ENCODE peak calls at places on chromosomes 3 and 15, in eight cellular contexts. One of them, this sample, is unnamed.

GRCh38 chr3:75192065-75192658 is 472.0 kb upstream of the FRG2C start:
- ATAC-seq in K562: peak
- ATAC-seq in HCT116: no peak
- ATAC-seq in GM12878: peak
- ATAC-seq in upper lobe of left lung: no peak
- ATAC-seq in GM23338: peak
- ATAC-seq in HepG2: peak
- ATAC-seq in Panc1: no peak
- ATAC-seq in this sample: no peak

GRCh38 chr15:70867911-70868467 is 14.0 kb upstream of the LARP6 start:
- ATAC-seq in K562: no peak
- ATAC-seq in Panc1: no peak
- ATAC-seq in HCT116: no peak
- ATAC-seq in GM12878: no peak
- ATAC-seq in GM23338: no peak
- ATAC-seq in HepG2: no peak
- ATAC-seq in upper lobe of left lung: peak
- ATAC-seq in this sample: peak

GRCh38 chr15:69663982-69664381 is 211.4 kb downstream of the RPLP1 start:
- ATAC-seq in upper lobe of left lung: no peak
- ATAC-seq in HepG2: no peak
- ATAC-seq in K562: no peak
- ATAC-seq in GM23338: no peak
- ATAC-seq in GM12878: no peak
- ATAC-seq in HCT116: no peak
- ATAC-seq in Panc1: no peak
- ATAC-seq in this sample: no peak

GRCh38 chr3:156580986-156581385 is 26.1 kb upstream of the SSR3 start:
- ATAC-seq in Panc1: no peak
- ATAC-seq in upper lobe of left lung: no peak
- ATAC-seq in HepG2: no peak
- ATAC-seq in GM12878: no peak
- ATAC-seq in K562: no peak
- ATAC-seq in HCT116: no peak
- ATAC-seq in GM23338: no peak
- ATAC-seq in this sample: no peak

GRCh38 chr3:178875157-178875556 is 196.5 kb downstream of the ZMAT3 start:
- ATAC-seq in upper lobe of left lung: no peak
- ATAC-seq in GM12878: no peak
- ATAC-seq in Panc1: no peak
- ATAC-seq in K562: no peak
- ATAC-seq in GM23338: no peak
- ATAC-seq in HCT116: no peak
- ATAC-seq in HepG2: no peak
- ATAC-seq in this sample: no peak

GRCh38 chr15:57604502-57604901 is 12.8 kb downstream of the MYZAP start:
- ATAC-seq in Panc1: no peak
- ATAC-seq in upper lobe of left lung: no peak
- ATAC-seq in GM23338: peak
- ATAC-seq in HepG2: no peak
- ATAC-seq in K562: no peak
- ATAC-seq in HCT116: no peak
- ATAC-seq in GM12878: no peak
- ATAC-seq in this sample: no peak

GRCh38 chr3:38099518-38099917 is 37.4 kb downstream of the ACAA1 start:
- ATAC-seq in GM12878: no peak
- ATAC-seq in HCT116: no peak
- ATAC-seq in GM23338: peak
- ATAC-seq in K562: no peak
- ATAC-seq in Panc1: no peak
- ATAC-seq in upper lobe of left lung: no peak
- ATAC-seq in HepG2: no peak
- ATAC-seq in this sample: no peak

GRCh38 chr3:17373304-17373703 is 369.1 kb downstream of the TBC1D5 start:
- ATAC-seq in upper lobe of left lung: no peak
- ATAC-seq in GM23338: no peak
- ATAC-seq in K562: no peak
- ATAC-seq in GM12878: no peak
- ATAC-seq in Panc1: no peak
- ATAC-seq in HepG2: no peak
- ATAC-seq in HCT116: no peak
- ATAC-seq in this sample: no peak

GRCh38 chr15:100596792-100597191 is 5.2 kb downstream of the LINS1 start:
- ATAC-seq in GM23338: no peak
- ATAC-seq in K562: peak
- ATAC-seq in GM12878: peak
- ATAC-seq in HepG2: no peak
- ATAC-seq in upper lobe of left lung: peak
- ATAC-seq in Panc1: no peak
- ATAC-seq in HCT116: no peak
- ATAC-seq in this sample: no peak

GRCh38 chr15:74179983-74180688 is 6.6 kb downstream of the ISLR start:
- ATAC-seq in upper lobe of left lung: peak
- ATAC-seq in K562: no peak
- ATAC-seq in HCT116: no peak
- ATAC-seq in GM12878: no peak
- ATAC-seq in GM23338: no peak
- ATAC-seq in HepG2: no peak
- ATAC-seq in Panc1: no peak
- ATAC-seq in this sample: peak

GRCh38 chr3:13325892-13326443 is 94.2 kb downstream of the NUP210 start:
- ATAC-seq in Panc1: no peak
- ATAC-seq in K562: no peak
- ATAC-seq in GM12878: no peak
- ATAC-seq in upper lobe of left lung: no peak
- ATAC-seq in GM23338: no peak
- ATAC-seq in HepG2: no peak
- ATAC-seq in HCT116: no peak
- ATAC-seq in this sample: no peak

GRCh38 chr3:105613120-105613519 is 246.4 kb downstream of the ALCAM start:
- ATAC-seq in GM23338: peak
- ATAC-seq in upper lobe of left lung: peak
- ATAC-seq in K562: no peak
- ATAC-seq in HCT116: no peak
- ATAC-seq in HepG2: no peak
- ATAC-seq in GM12878: no peak
- ATAC-seq in Panc1: no peak
- ATAC-seq in this sample: no peak

GRCh38 chr3:51669241-51670052 is 1.6 kb upstream of the TEX264 start:
- ATAC-seq in GM23338: peak
- ATAC-seq in GM12878: peak
- ATAC-seq in upper lobe of left lung: peak
- ATAC-seq in HCT116: peak
- ATAC-seq in K562: peak
- ATAC-seq in Panc1: peak
- ATAC-seq in HepG2: peak
- ATAC-seq in this sample: peak

GRCh38 chr3:102163818-102164154 is 271.0 kb upstream of the ZPLD1 start:
- ATAC-seq in GM23338: no peak
- ATAC-seq in K562: no peak
- ATAC-seq in HCT116: no peak
- ATAC-seq in HepG2: no peak
- ATAC-seq in Panc1: no peak
- ATAC-seq in GM12878: no peak
- ATAC-seq in upper lobe of left lung: no peak
- ATAC-seq in this sample: no peak

GRCh38 chr15:96409231-96410138 is 79.0 kb downstream of the NR2F2 start:
- ATAC-seq in GM12878: no peak
- ATAC-seq in Panc1: peak
- ATAC-seq in K562: peak
- ATAC-seq in HepG2: peak
- ATAC-seq in upper lobe of left lung: peak
- ATAC-seq in HCT116: no peak
- ATAC-seq in GM23338: peak
- ATAC-seq in this sample: peak

GRCh38 chr3:101796076-101796475 is 17.1 kb downstream of the NXPE3 start:
- ATAC-seq in K562: no peak
- ATAC-seq in upper lobe of left lung: no peak
- ATAC-seq in HCT116: no peak
- ATAC-seq in Panc1: no peak
- ATAC-seq in GM23338: no peak
- ATAC-seq in HepG2: no peak
- ATAC-seq in GM12878: no peak
- ATAC-seq in this sample: no peak

GRCh38 chr3:146747928-146748327 is 142.8 kb upstream of the PLSCR5 start:
- ATAC-seq in HCT116: peak
- ATAC-seq in Panc1: peak
- ATAC-seq in K562: no peak
- ATAC-seq in GM12878: no peak
- ATAC-seq in upper lobe of left lung: no peak
- ATAC-seq in GM23338: peak
- ATAC-seq in HepG2: no peak
- ATAC-seq in this sample: no peak

GRCh38 chr15:73051402-73051810 is 857 bp upstream of the NEO1 start:
- ATAC-seq in K562: peak
- ATAC-seq in Panc1: peak
- ATAC-seq in upper lobe of left lung: peak
- ATAC-seq in GM12878: no peak
- ATAC-seq in GM23338: peak
- ATAC-seq in HepG2: peak
- ATAC-seq in HCT116: peak
- ATAC-seq in this sample: peak

GRCh38 chr15:77060560-77060959 is 10.3 kb downstream of the TSPAN3 start:
- ATAC-seq in Panc1: no peak
- ATAC-seq in K562: no peak
- ATAC-seq in GM23338: no peak
- ATAC-seq in HCT116: no peak
- ATAC-seq in GM12878: no peak
- ATAC-seq in upper lobe of left lung: peak
- ATAC-seq in HepG2: no peak
- ATAC-seq in this sample: peak

GRCh38 chr15:71042356-71042922 is 72.8 kb upstream of the THSD4 start:
- ATAC-seq in GM23338: no peak
- ATAC-seq in HCT116: no peak
- ATAC-seq in GM12878: no peak
- ATAC-seq in HepG2: no peak
- ATAC-seq in Panc1: no peak
- ATAC-seq in K562: no peak
- ATAC-seq in upper lobe of left lung: no peak
- ATAC-seq in this sample: no peak

GRCh38 chr3:134348524-134348923 is 25.7 kb downstream of the AMOTL2 start:
- ATAC-seq in HCT116: peak
- ATAC-seq in upper lobe of left lung: peak
- ATAC-seq in GM23338: no peak
- ATAC-seq in Panc1: peak
- ATAC-seq in HepG2: no peak
- ATAC-seq in K562: no peak
- ATAC-seq in GM12878: no peak
- ATAC-seq in this sample: no peak

GRCh38 chr3:55951371-55951770 is 464.3 kb upstream of the WNT5A start:
- ATAC-seq in GM23338: no peak
- ATAC-seq in upper lobe of left lung: no peak
- ATAC-seq in K562: no peak
- ATAC-seq in HCT116: no peak
- ATAC-seq in Panc1: no peak
- ATAC-seq in GM12878: no peak
- ATAC-seq in HepG2: no peak
- ATAC-seq in this sample: no peak

GRCh38 chr3:5324780-5325179 is 137.3 kb downstream of the EDEM1 start:
- ATAC-seq in HepG2: no peak
- ATAC-seq in GM23338: no peak
- ATAC-seq in HCT116: no peak
- ATAC-seq in GM12878: no peak
- ATAC-seq in Panc1: no peak
- ATAC-seq in K562: no peak
- ATAC-seq in upper lobe of left lung: no peak
- ATAC-seq in this sample: no peak

GRCh38 chr3:5317572-5317971 is 130.1 kb downstream of the EDEM1 start:
- ATAC-seq in upper lobe of left lung: no peak
- ATAC-seq in K562: peak
- ATAC-seq in Panc1: no peak
- ATAC-seq in HepG2: peak
- ATAC-seq in GM12878: no peak
- ATAC-seq in HCT116: no peak
- ATAC-seq in GM23338: no peak
- ATAC-seq in this sample: no peak

DNA sequence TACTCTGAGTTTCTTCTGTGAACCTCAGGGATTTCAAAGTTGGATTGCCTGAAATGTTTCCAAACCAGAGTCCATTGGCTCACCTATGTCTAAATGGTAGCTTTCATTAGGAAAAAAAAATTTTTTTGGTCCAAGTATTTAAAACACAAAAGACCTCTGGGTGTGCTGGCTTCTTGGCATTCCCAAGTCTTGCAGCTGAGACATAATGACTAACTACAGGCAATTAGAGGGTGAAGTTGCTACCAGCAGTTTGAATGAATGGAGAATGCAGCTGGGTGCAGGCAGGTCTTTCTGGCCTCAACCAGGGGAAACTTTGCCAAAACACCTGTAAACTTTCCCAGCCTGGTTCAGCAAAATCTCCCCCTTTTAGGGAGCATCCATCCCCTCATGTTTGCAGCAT is 134.4 kb downstream of the EDEM1 start:
- ATAC-seq in K562: no peak
- ATAC-seq in upper lobe of left lung: no peak
- ATAC-seq in HCT116: no peak
- ATAC-seq in GM12878: no peak
- ATAC-seq in Panc1: no peak
- ATAC-seq in GM23338: no peak
- ATAC-seq in HepG2: no peak
- ATAC-seq in this sample: no peak
- TF ChIP-seq POLR2AphosphoS5 in K562: no peak
- TF ChIP-seq POLR2AphosphoS5 in upper lobe of left lung: no peak
- TF ChIP-seq POLR2AphosphoS5 in HCT116: no peak
- TF ChIP-seq POLR2AphosphoS5 in GM12878: no peak
- TF ChIP-seq POLR2AphosphoS5 in Panc1: no peak
- TF ChIP-seq POLR2AphosphoS5 in GM23338: no peak
- TF ChIP-seq POLR2AphosphoS5 in HepG2: no peak
- TF ChIP-seq POLR2AphosphoS5 in this sample: no peak

GRCh38 chr3:53643757-53644156 is 149.3 kb downstream of the CACNA1D start:
- ATAC-seq in HepG2: no peak
- ATAC-seq in upper lobe of left lung: no peak
- ATAC-seq in Panc1: no peak
- ATAC-seq in K562: no peak
- ATAC-seq in HCT116: no peak
- ATAC-seq in GM23338: peak
- ATAC-seq in GM12878: no peak
- ATAC-seq in this sample: no peak
- TF ChIP-seq CTCF in HepG2: no peak
- TF ChIP-seq CTCF in upper lobe of left lung: no peak
- TF ChIP-seq CTCF in Panc1: no peak
- TF ChIP-seq CTCF in K562: no peak
- TF ChIP-seq CTCF in HCT116: peak
- TF ChIP-seq CTCF in GM23338: peak
- TF ChIP-seq CTCF in GM12878: no peak
- TF ChIP-seq CTCF in this sample: no peak

GRCh38 chr3:142549986-142550385 is 28.5 kb downstream of the ATR start:
- ATAC-seq in HepG2: no peak
- ATAC-seq in upper lobe of left lung: no peak
- ATAC-seq in GM23338: no peak
- ATAC-seq in HCT116: no peak
- ATAC-seq in K562: no peak
- ATAC-seq in GM12878: no peak
- ATAC-seq in Panc1: no peak
- ATAC-seq in this sample: no peak
- TF ChIP-seq POLR2AphosphoS5 in HepG2: no peak
- TF ChIP-seq POLR2AphosphoS5 in upper lobe of left lung: no peak
- TF ChIP-seq POLR2AphosphoS5 in GM23338: no peak
- TF ChIP-seq POLR2AphosphoS5 in HCT116: no peak
- TF ChIP-seq POLR2AphosphoS5 in K562: no peak
- TF ChIP-seq POLR2AphosphoS5 in GM12878: no peak
- TF ChIP-seq POLR2AphosphoS5 in Panc1: no peak
- TF ChIP-seq POLR2AphosphoS5 in this sample: no peak

GRCh38 chr3:107752202-107752990 is 229.6 kb downstream of the BBX start:
- ATAC-seq in GM12878: peak
- ATAC-seq in K562: peak
- ATAC-seq in Panc1: no peak
- ATAC-seq in upper lobe of left lung: no peak
- ATAC-seq in GM23338: peak
- ATAC-seq in HepG2: peak
- ATAC-seq in HCT116: peak
- ATAC-seq in this sample: no peak
- TF ChIP-seq CTCF in GM12878: peak
- TF ChIP-seq CTCF in K562: peak
- TF ChIP-seq CTCF in Panc1: peak
- TF ChIP-seq CTCF in upper lobe of left lung: peak
- TF ChIP-seq CTCF in GM23338: peak
- TF ChIP-seq CTCF in HepG2: peak
- TF ChIP-seq CTCF in HCT116: peak
- TF ChIP-seq CTCF in this sample: peak

This sample was measured in gastroesophageal sphincter.